ENCODE peak calls at places on chromosomes 11 and 22, in six cellular contexts. T is SK-N-SH, A is adipocyte, G is spleen, V is neuronal stem cell, P is psoas muscle. J is an unnamed sample.

GRCh38 chr22:44363214-44363979 is 50.6 kb upstream of the SHISAL1 start:
- DNase-seq in P (peak; percentile 94), V (no peak), A (peak; percentile 98), G (peak; percentile 86), T (peak; percentile 85), J (peak; percentile 98)

GRCh38 chr11:129992161-129992944 is 10.3 kb downstream of the PRDM10 start:
- DNase-seq in V (no peak), G (no peak), A (no peak), T (peak; percentile 67), P (no peak), J (no peak)

GRCh38 chr22:24460418-24461089 is 33.2 kb downstream of the ADORA2A start:
- DNase-seq in G (no peak), T (no peak), A (no peak), P (no peak), V (no peak), J (no peak)

GRCh38 chr11:108223449-108224149 is 732 bp downstream of the ATM start:
- DNase-seq in P (no peak), G (no peak), T (no peak), A (peak; percentile 43), V (no peak), J (no peak)

GRCh38 chr22:37638351-37639069 is 959 bp upstream of the SH3BP1 start:
- DNase-seq in P (no peak), A (no peak), G (peak; percentile 81), T (no peak), V (no peak), J (no peak)

GRCh38 chr22:49208003-49208402 is 619.7 kb downstream of the BRD1 start:
- DNase-seq in A (no peak), T (no peak), G (peak; percentile 52), P (no peak), V (no peak), J (no peak)

GRCh38 chr11:74010306-74010981 is 1.6 kb upstream of the UCP3 start:
- DNase-seq in A (no peak), T (no peak), P (no peak), G (no peak), V (no peak), J (no peak)

GRCh38 chr11:75429641-75429901 is 3.4 kb downstream of the KLHL35 start:
- DNase-seq in V (no peak), T (no peak), G (no peak), A (no peak), P (no peak), J (no peak)

GRCh38 chr22:49269371-49269770 is 558.3 kb downstream of the BRD1 start:
- DNase-seq in V (no peak), T (no peak), P (no peak), G (no peak), A (no peak), J (peak; percentile 9)

GRCh38 chr22:29727248-29727551 is 7.4 kb downstream of the CABP7 start:
- DNase-seq in P (peak; percentile 58), T (peak; percentile 91), V (no peak), G (no peak), A (peak; percentile 62), J (no peak)

GRCh38 chr11:1174441-1175370 is 17.0 kb downstream of the MUC5AC start:
- DNase-seq in P (peak; percentile 10), T (no peak), G (no peak), V (no peak), A (no peak), J (no peak)

GRCh38 chr22:45006101-45006872 is 3.5 kb downstream of the PHF21B start:
- DNase-seq in P (no peak), G (no peak), V (peak; percentile 26), T (no peak), A (no peak), J (no peak)

GRCh38 chr11:116101737-116102275 is 597.6 kb upstream of the CADM1 start:
- DNase-seq in T (no peak), V (no peak), A (no peak), P (no peak), G (no peak), J (no peak)

GRCh38 chr11:103659743-103660142 is 376.7 kb upstream of the DDI1 start:
- DNase-seq in T (no peak), A (no peak), G (no peak), V (no peak), P (no peak), J (no peak)

GRCh38 chr11:132576706-132577105 is 955.6 kb downstream of the OPCML start:
- DNase-seq in P (no peak), T (no peak), V (no peak), G (no peak), A (peak; percentile 78), J (no peak)

DNA sequence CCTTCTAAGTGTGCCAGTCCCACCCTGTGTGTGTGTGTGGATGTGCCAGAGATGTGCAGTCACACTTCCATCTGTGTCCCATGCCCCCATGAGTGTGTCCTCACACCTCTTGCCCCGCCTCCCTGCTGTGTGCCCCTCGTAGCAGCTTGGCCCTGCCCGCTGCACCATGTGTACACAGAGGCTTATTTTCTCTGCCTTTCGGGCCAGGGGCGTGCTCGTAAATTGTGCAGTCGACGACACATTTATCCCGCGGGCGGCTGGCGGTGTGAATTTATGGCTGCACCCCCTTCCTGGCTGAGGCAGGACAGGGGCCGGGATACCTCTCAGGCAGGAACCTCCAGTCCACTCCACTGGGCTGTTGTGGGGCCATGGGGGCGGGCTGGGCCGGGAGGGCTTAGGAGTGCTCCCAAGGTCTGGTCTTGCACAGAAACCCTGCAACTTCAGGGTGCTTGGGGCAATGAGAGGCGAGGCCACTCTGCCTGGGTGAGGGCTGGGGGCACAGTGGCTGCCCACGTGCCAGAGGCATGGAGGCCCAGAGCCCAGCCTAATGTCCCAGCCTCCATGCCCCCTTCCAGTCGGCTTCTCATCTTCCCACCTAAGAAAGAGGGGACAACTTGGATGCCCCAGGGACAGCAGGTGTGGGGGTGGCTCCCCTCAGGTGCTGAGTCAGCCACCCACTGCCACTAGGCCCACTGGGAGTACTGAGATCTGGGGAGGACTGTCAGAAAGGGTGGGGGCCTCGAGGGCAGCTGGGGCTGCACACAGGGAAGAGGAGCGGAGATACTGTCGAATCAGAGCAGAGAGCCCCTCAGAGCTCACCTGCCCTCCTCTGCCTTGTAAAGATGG is 12.5 kb downstream of the GP1BB start:
- DNase-seq in P (no peak), A (no peak), T (no peak), V (no peak), G (no peak), J (no peak)
- H3K9me3 ChIP-seq in P (no peaks in the 10 kb centered on the region), A (no peaks in the 10 kb centered on the region), T (no peaks in the 10 kb centered on the region), V (no peaks in the 10 kb centered on the region), G (no peaks in the 10 kb centered on the region), J (no peaks in the 10 kb centered on the region)

GRCh38 chr11:120316880-120317688 is 8.0 kb upstream of the TLCD5 start:
- DNase-seq in A (no peak), V (no peak), T (no peak), P (peak; percentile 36), G (no peak), J (peak; percentile 82)
- H3K4me3 ChIP-seq in A (no peak overlapping the region), V (no peak overlapping the region), T (no peak overlapping the region), P (no peak overlapping the region), G (no peak overlapping the region), J (no peak overlapping the region)

GRCh38 chr11:54927704-54928103 is 221.1 kb downstream of the OR4A5 start:
- DNase-seq in T (no peak), P (no peak), V (no peak), G (no peak), A (no peak), J (no peak)
- H3K9me3 ChIP-seq in T (no peaks in the 10 kb centered on the region), P (peaks cover 78% of the 10 kb centered on the region), V (peaks cover 6% of the 10 kb centered on the region), G (peaks cover 94% of the 10 kb centered on the region), A (peaks cover 96% of the 10 kb centered on the region), J (peaks cover 79% of the 10 kb centered on the region)

DNA sequence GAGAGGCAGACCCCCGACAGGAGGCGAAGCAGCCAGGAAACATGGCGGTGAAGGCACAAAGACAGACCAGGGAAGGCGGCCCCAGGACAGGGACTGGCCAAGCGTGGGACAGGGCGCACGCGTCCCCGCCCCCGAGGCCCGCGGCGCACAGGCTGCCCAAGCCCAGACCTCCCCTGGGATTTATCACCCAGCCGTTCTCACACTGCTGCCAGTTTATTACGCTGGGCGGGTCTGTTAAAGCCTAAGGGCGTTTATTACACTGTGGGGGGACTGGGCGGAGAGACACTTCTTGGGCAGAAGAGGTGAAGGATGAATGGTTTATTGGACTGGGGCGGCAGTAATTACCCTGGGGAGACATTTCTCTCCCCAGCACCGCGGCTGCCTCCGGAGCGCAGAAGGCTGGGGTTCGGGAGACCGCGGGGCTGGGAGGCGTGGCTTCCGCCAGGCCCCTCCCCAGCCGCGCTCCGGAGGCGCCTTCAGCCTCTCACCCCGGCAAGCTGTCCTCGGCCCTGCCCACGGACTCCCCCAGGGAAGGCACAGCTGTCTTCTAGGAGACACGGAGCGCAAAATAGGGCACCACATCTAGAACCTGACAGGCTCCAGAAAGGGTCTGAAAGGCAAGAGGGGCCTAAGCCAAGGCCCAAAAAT is 47.1 kb downstream of the SLC22A12 start:
- DNase-seq in A (no peak), T (peak; percentile 95), G (no peak), V (no peak), P (no peak), J (no peak)
- H3K4me3 ChIP-seq in A (peak overlapping the region; percentile 23), T (peak overlapping the region; percentile 16), G (no peak overlapping the region), V (peak overlapping the region; percentile 73), P (no peak overlapping the region), J (no peak overlapping the region)

GRCh38 chr22:47929073-47929472 is 1166.6 kb downstream of the TBC1D22A start:
- DNase-seq in A (no peak), T (no peak), P (no peak), G (no peak), V (no peak), J (no peak)
- H3K9me3 ChIP-seq in A (peaks cover 3% of the 10 kb centered on the region), T (no peaks in the 10 kb centered on the region), P (no peaks in the 10 kb centered on the region), G (no peaks in the 10 kb centered on the region), V (peaks cover 18% of the 10 kb centered on the region), J (no peaks in the 10 kb centered on the region)

J was measured in ascending aorta.